ENCODE peak calls at places on chromosomes 16 and 17, in nine cellular contexts. O is progenitor cell of endocrine pancreas; W is Caco-2; H is NB4; M is glutamatergic neuron; R is IMR-90; V is A673; L is activated CD8-positive, alpha-beta T cell treated with anti-CD3 and anti-CD28 coated beads for 36 hours; S is sigmoid colon. Q is an unnamed sample.

GRCh38 chr16:80570106-80570478 is 29.3 kb downstream of the DYNLRB2 start:
- DNase-seq in O (no peak), W (no peak), H (no peak), M (no peak), R (peak), V (no peak), L (peak), S (no peak), Q (no peak)

GRCh38 chr17:6374761-6375312 is 60.1 kb downstream of the AIPL1 start:
- DNase-seq in O (no peak), W (no peak), H (no peak), M (no peak), R (peak), V (peak), L (peak), S (no peak), Q (no peak)

GRCh38 chr17:30957741-30958140 is 13.1 kb upstream of the RNF135 start:
- DNase-seq in O (no peak), W (no peak), H (no peak), M (no peak), R (no peak), V (no peak), L (no peak), S (no peak), Q (no peak)

GRCh38 chr16:79593754-79594153 is 6.8 kb downstream of the MAF start:
- DNase-seq in O (no peak), W (no peak), H (no peak), M (no peak), R (no peak), V (no peak), L (no peak), S (no peak), Q (no peak)

GRCh38 chr16:49513040-49513439 is 139.4 kb downstream of the C16orf78 start:
- DNase-seq in O (no peak), W (peak), H (peak), M (no peak), R (no peak), V (peak), L (peak), S (no peak), Q (no peak)

GRCh38 chr16:3187798-3188674 is at the start of gene OR1F1:
- DNase-seq in O (no peak), W (no peak), H (peak), M (peak), R (peak), V (peak), L (peak), S (no peak), Q (peak)

GRCh38 chr16:75097941-75098897 is 18.4 kb downstream of the LDHD start:
- DNase-seq in O (no peak), W (no peak), H (no peak), M (no peak), R (no peak), V (no peak), L (peak), S (no peak), Q (no peak)

GRCh38 chr16:27491894-27492587 is 57.7 kb downstream of the GTF3C1 start:
- DNase-seq in O (no peak), W (no peak), H (no peak), M (no peak), R (no peak), V (peak), L (no peak), S (no peak), Q (no peak)

GRCh38 chr16:35751191-35751941 is 2292.0 kb downstream of the TP53TG3F start:
- DNase-seq in O (no peak), W (no peak), H (no peak), M (no peak), R (no peak), V (no peak), L (no peak), S (peak), Q (no peak)

GRCh38 chr17:82213251-82214011 is 789 bp upstream of the CCDC57 start:
- DNase-seq in O (no peak), W (peak), H (peak), M (peak), R (peak), V (peak), L (peak), S (peak), Q (no peak)

GRCh38 chr16:68512183-68512582 is 26.9 kb upstream of the ZFP90 start:
- DNase-seq in O (no peak), W (no peak), H (peak), M (no peak), R (no peak), V (no peak), L (no peak), S (no peak), Q (no peak)

GRCh38 chr16:1770328-1771071 is 843 bp downstream of the NME3 start:
- DNase-seq in O (no peak), W (no peak), H (no peak), M (peak), R (peak), V (peak), L (peak), S (peak), Q (no peak)

GRCh38 chr16:513950-514349 is 13.6 kb upstream of the CAPN15 start:
- DNase-seq in O (no peak), W (no peak), H (no peak), M (no peak), R (no peak), V (no peak), L (no peak), S (no peak), Q (no peak)

GRCh38 chr17:47712330-47713023 is 18.5 kb downstream of the TBKBP1 start:
- DNase-seq in O (no peak), W (no peak), H (peak), M (no peak), R (no peak), V (no peak), L (no peak), S (peak), Q (no peak)

GRCh38 chr17:60863892-60864673 is 186.4 kb downstream of the BCAS3 start:
- DNase-seq in O (no peak), W (no peak), H (peak), M (no peak), R (peak), V (no peak), L (peak), S (no peak), Q (no peak)

GRCh38 chr16:75763250-75763649 is 37.0 kb upstream of the CPHXL start:
- DNase-seq in O (no peak), W (no peak), H (no peak), M (no peak), R (no peak), V (no peak), L (no peak), S (no peak), Q (no peak)

GRCh38 chr16:78094166-78094565 is 5.3 kb upstream of the WWOX start:
- DNase-seq in O (no peak), W (peak), H (peak), M (no peak), R (no peak), V (peak), L (no peak), S (no peak), Q (no peak)
- TF ChIP-seq CTCF in O (peak), W (no peak), H (no peak), M (no peak), R (no peak), V (peak), L (no peak), S (no peak), Q (no peak)

GRCh38 chr16:87172632-87173031 is 144.6 kb downstream of the C16orf95 start:
- DNase-seq in O (no peak), W (no peak), H (no peak), M (no peak), R (no peak), V (no peak), L (no peak), S (no peak), Q (no peak)
- TF ChIP-seq CTCF in O (peak), W (no peak), H (no peak), M (no peak), R (peak), V (no peak), L (no peak), S (no peak), Q (no peak)

DNA sequence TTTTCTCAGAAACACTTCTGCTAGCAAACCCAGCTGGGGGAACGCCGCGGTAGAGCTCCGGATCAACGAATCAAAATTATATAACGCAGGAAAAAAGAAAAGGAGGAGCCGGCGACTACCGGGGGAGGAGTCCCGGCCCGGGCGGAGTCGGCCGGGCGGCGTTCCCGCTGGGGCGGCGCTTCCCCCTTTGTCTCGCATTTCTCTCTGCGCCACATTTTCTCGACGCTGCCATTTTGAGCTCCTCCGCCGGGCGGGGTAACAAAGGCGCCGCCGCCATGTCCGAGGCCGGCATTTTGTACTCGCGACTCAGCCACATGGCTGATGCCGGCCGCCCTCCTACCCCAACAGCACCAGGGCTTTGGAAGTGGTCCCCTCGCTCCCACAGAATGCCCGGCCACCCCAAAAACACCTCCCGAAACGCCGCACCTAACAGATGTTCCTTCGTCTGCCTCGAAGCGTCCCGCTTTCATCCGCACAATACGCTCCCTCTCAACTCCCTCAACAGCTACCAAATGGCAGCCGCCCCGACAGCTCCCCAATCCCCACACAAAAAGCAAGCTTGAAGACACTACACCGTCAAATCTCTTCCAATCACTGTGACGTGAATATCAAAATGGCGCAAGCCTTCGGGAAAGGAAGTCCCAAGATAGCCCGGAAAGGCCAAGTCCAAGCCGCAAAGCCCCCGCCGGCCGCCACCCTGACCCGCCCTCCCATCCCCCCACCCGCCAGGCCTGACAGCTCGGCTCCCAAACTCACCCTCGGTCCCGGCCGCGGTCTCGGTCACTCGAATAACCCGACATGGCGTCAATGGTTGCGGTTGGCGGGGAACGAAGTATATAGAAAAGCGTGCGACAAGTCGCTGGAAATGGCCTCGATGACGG is 529 bp downstream of the DDX5 start:
- DNase-seq in O (peak), W (peak), H (peak), M (peak), R (peak), V (peak), L (peak), S (peak), Q (peak)
- TF ChIP-seq CTCF in O (no peak), W (no peak), H (no peak), M (no peak), R (no peak), V (no peak), L (no peak), S (no peak), Q (no peak)

GRCh38 chr17:63827801-63828221 is 348 bp upstream of the FTSJ3 start:
- DNase-seq in O (no peak), W (no peak), H (no peak), M (no peak), R (no peak), V (no peak), L (no peak), S (no peak), Q (no peak)
- TF ChIP-seq CTCF in O (no peak), W (no peak), H (no peak), M (no peak), R (no peak), V (no peak), L (no peak), S (no peak), Q (no peak)

Q was measured in mesothelial cell of epicardium.